ENCODE peak calls at places on chromosomes 13 and 19, in four cellular contexts. B is thyroid gland; Y is naive thymus-derived CD4-positive, alpha-beta T cell; J is tibial artery. X is an unnamed sample. For H3K4me1, the result is how much of the 10 kb centered on the place peaks cover.

GRCh38 chr13:78193853-78194252 is 275.2 kb upstream of the EDNRB start:
- DNase-seq in J (no peak), Y (no peak), B (no peak), X (no peak)

GRCh38 chr19:19427935-19428334 is 22.5 kb downstream of the GATAD2A start:
- DNase-seq in Y (no peak), J (no peak), B (no peak), X (no peak)

GRCh38 chr19:43724896-43725295 is 9.0 kb downstream of the IRGC start:
- DNase-seq in Y (no peak), B (no peak), J (no peak), X (no peak)

GRCh38 chr13:38366954-38367645 is 17.4 kb downstream of the UFM1 start:
- DNase-seq in B (no peak), J (no peak), Y (no peak), X (no peak)

GRCh38 chr13:49308104-49308875 is 60.6 kb downstream of the CDADC1 start:
- DNase-seq in Y (no peak), B (peak), J (peak), X (peak)

GRCh38 chr13:65456150-65456912 is 1773.8 kb downstream of the PCDH9 start:
- DNase-seq in B (no peak), Y (no peak), J (no peak), X (no peak)

GRCh38 chr13:80386001-80386400 is 45.1 kb upstream of the SPRY2 start:
- DNase-seq in J (no peak), B (no peak), Y (no peak), X (no peak)

GRCh38 chr19:13034636-13035035 is 39.4 kb downstream of the NFIX start:
- DNase-seq in J (peak), Y (no peak), B (no peak), X (no peak)

GRCh38 chr19:16216744-16217670 is 19.3 kb downstream of the AP1M1 start:
- DNase-seq in J (peak), Y (peak), B (peak), X (no peak)

GRCh38 chr13:67238277-67238859 is 8.2 kb upstream of the PCDH9 start:
- DNase-seq in J (no peak), Y (peak), B (no peak), X (no peak)

GRCh38 chr19:8611391-8611883 is 922 bp upstream of the ADAMTS10 start:
- DNase-seq in Y (no peak), J (peak), B (no peak), X (no peak)

GRCh38 chr19:58585442-58586130 is 12.5 kb upstream of the MZF1 start:
- DNase-seq in Y (no peak), B (no peak), J (no peak), X (no peak)

GRCh38 chr19:49432141-49433073 is 7.2 kb downstream of the GFY start:
- DNase-seq in J (no peak), Y (no peak), B (no peak), X (no peak)

GRCh38 chr13:106691251-106691650 is 123.3 kb upstream of the ARGLU1 start:
- DNase-seq in B (no peak), Y (no peak), J (no peak), X (no peak)

GRCh38 chr19:52336976-52337375 is 933 bp downstream of the ZNF610 start:
- DNase-seq in Y (no peak), J (no peak), B (no peak), X (no peak)

GRCh38 chr19:46818812-46819211 is 30.4 kb upstream of the SLC1A5 start:
- DNase-seq in Y (no peak), B (no peak), J (no peak), X (no peak)

GRCh38 chr19:18469245-18470107 is 31.5 kb upstream of the ISYNA1 start:
- DNase-seq in J (no peak), B (peak), Y (peak), X (no peak)

GRCh38 chr19:33771308-33772101 is 25.2 kb upstream of the KCTD15 start:
- DNase-seq in J (peak), B (peak), Y (peak), X (no peak)

GRCh38 chr19:3296034-3296433 is 70.3 kb upstream of the NFIC start:
- DNase-seq in B (no peak), Y (no peak), J (no peak), X (no peak)

GRCh38 chr19:4649392-4650094 is 10.2 kb downstream of the TNFAIP8L1 start:
- DNase-seq in B (no peak), J (no peak), Y (no peak), X (no peak)

GRCh38 chr19:14081797-14082674 is 3.5 kb downstream of the C19orf67 start:
- DNase-seq in J (no peak), B (peak), Y (no peak), X (no peak)

GRCh38 chr19:32916969-32917611 is 47.5 kb upstream of the SLC7A9 start:
- DNase-seq in J (no peak), B (no peak), Y (no peak), X (no peak)

GRCh38 chr19:31894451-31894850 is 451.0 kb upstream of the ZNF507 start:
- DNase-seq in J (no peak), Y (no peak), B (no peak), X (no peak)

GRCh38 chr13:114140131-114140908 is 7.9 kb upstream of the RASA3 start:
- DNase-seq in Y (no peak), J (peak), B (no peak), X (no peak)

GRCh38 chr19:13797058-13797440 is 1.8 kb downstream of the ZSWIM4 start:
- DNase-seq in Y (no peak), J (no peak), B (no peak), X (no peak)

GRCh38 chr13:99191900-99192399 is 8.7 kb upstream of the UBAC2 start:
- DNase-seq in J (no peak), Y (no peak), B (peak), X (no peak)

GRCh38 chr13:104106705-104107393 is 1040.6 kb upstream of the SLC10A2 start:
- DNase-seq in Y (no peak), J (no peak), B (no peak), X (no peak)

GRCh38 chr19:574658-575526 is 2.5 kb downstream of the BSG start:
- DNase-seq in J (no peak), Y (no peak), B (peak), X (no peak)

GRCh38 chr13:107842562-107843180 is 372.7 kb downstream of the LIG4 start:
- DNase-seq in J (no peak), Y (no peak), B (no peak), X (no peak)

GRCh38 chr19:18478545-18479311 is 40.8 kb upstream of the ISYNA1 start:
- DNase-seq in J (peak), Y (no peak), B (peak), X (peak)

GRCh38 chr13:78909276-78909675 is 250.3 kb upstream of the OBI1 start:
- DNase-seq in Y (no peak), B (no peak), J (no peak), X (no peak)

GRCh38 chr19:3536429-3537100 is 2.4 kb upstream of the TEKTIP1 start:
- DNase-seq in J (no peak), B (no peak), Y (no peak), X (no peak)

GRCh38 chr19:4633140-4633967 is 6.0 kb upstream of the TNFAIP8L1 start:
- DNase-seq in J (no peak), B (peak), Y (peak), X (no peak)

GRCh38 chr13:89883893-89884448 is 1463.5 kb upstream of the MIR17HG start:
- DNase-seq in J (no peak), Y (no peak), B (no peak), X (no peak)

GRCh38 chr19:31555634-31556215 is 206.5 kb upstream of the TSHZ3 start:
- DNase-seq in Y (no peak), J (no peak), B (no peak), X (no peak)

GRCh38 chr19:29645911-29646310 is 19.4 kb upstream of the PLEKHF1 start:
- DNase-seq in B (peak), Y (no peak), J (no peak), X (no peak)

GRCh38 chr13:107271226-107271625 is 703.3 kb upstream of the ARGLU1 start:
- DNase-seq in J (no peak), Y (no peak), B (no peak), X (no peak)

GRCh38 chr13:33639640-33640080 is 178.3 kb upstream of the RFC3 start:
- DNase-seq in Y (no peak), J (no peak), B (no peak), X (no peak)
- H3K4me1 ChIP-seq in Y (under half), J (under half), B (under half), X (under half)

GRCh38 chr19:6084821-6085220 is 25.5 kb downstream of the RFX2 start:
- DNase-seq in Y (no peak), B (no peak), J (no peak), X (no peak)
- H3K27ac ChIP-seq in Y (no peak), B (no peak), J (peak), X (no peak)

GRCh38 chr19:41862445-41862986 is 2.5 kb downstream of the RPS19 start:
- DNase-seq in B (no peak), Y (no peak), J (no peak), X (no peak)

GRCh38 chr19:41861098-41861768 is 1.2 kb downstream of the RPS19 start:
- DNase-seq in J (no peak), B (no peak), Y (no peak), X (no peak)

GRCh38 chr19:41864374-41864773 is 4.3 kb downstream of the RPS19 start:
- DNase-seq in B (no peak), J (no peak), Y (no peak), X (no peak)

GRCh38 chr19:41861846-41862245 is 1.8 kb downstream of the RPS19 start:
- DNase-seq in B (no peak), J (no peak), Y (no peak), X (no peak)

GRCh38 chr19:41863209-41863931 is 3.3 kb downstream of the RPS19 start:
- DNase-seq in B (no peak), J (no peak), Y (no peak), X (no peak)
- H3K4me1 ChIP-seq in B (under half), J (under half), Y (under half), X (under half)

GRCh38 chr13:30720470-30720869 is 14.9 kb upstream of the ALOX5AP start:
- DNase-seq in B (no peak), J (no peak), Y (no peak), X (no peak)
- H3K27ac ChIP-seq in B (no peak), J (no peak), Y (no peak), X (no peak)

DNA sequence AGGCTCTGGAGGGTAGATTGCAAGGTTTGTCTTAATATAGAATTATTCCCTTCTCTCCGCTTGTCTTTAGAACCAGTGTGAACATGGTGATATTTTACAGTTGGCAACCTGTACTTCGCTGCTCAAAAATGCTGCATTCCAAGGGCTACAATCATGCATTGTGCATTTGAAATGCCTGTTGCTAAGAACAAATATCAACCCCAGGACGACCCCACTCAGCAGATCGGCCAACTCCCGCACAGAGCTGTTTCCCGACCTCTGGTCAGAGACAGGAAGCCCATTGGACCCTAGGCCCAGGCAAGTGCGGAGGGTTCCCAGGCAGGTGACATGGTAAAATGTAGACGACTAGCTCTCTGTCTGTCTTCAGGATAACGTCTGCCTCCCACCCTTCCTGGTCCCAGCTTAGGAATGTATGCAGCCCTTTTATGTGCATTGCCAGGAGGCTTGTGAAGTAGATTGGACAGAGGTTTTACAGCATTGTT is 263.5 kb downstream of the FOXO1 start:
- DNase-seq in Y (no peak), B (no peak), J (no peak), X (no peak)
- H3K4me1 ChIP-seq in Y (under half), B (under half), J (under half), X (under half)

GRCh38 chr13:72728290-72728605 is 525 bp downstream of the BORA start:
- DNase-seq in Y (no peak), J (no peak), B (no peak), X (no peak)
- H3K27ac ChIP-seq in Y (peak), J (peak), B (no peak), X (no peak)

GRCh38 chr13:31629085-31629785 is 110.1 kb upstream of the RXFP2 start:
- DNase-seq in Y (no peak), J (no peak), B (no peak), X (no peak)
- H3K4me1 ChIP-seq in Y (under half), J (under half), B (under half), X (under half)

DNA sequence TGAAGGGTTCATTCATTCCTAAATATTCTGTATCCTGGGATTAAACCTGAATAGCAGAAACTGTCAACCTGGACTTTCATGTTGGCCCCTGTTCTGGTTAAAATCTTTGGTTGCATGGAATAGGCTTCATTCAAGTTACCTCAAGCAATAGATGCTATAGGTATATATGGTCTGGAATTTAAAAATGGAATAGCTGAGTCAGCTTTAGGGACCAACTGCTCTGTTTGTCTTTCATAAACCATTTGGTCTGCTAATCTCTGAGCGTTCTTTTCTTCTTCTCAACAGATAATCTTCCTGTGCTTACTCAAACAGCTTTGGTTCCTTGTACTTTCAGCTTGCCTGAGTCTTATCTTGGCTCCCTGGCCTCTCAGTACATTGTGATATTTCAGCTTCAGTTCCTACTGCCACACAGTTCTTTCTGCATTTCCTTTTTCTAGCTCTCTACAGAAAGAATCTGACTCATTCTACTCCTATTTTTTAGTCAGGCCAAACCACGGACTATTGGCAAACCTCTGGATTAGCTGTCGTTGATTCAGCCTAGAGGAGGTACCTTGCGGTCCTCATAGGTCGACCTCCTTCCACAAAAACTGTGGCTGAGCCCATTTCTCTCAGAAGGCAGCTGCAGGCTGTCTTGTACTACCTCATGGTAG is 35.9 kb upstream of the MAB21L1 start:
- DNase-seq in Y (no peak), B (no peak), J (no peak), X (no peak)
- H3K27ac ChIP-seq in Y (no peak), B (no peak), J (peak), X (no peak)

GRCh38 chr13:71799320-71799719 is 67.7 kb downstream of the DACH1 start:
- DNase-seq in J (no peak), Y (no peak), B (no peak), X (no peak)
- H3K4me1 ChIP-seq in J (under half), Y (under half), B (under half), X (under half)